ENCODE peak calls at places on chromosomes 13 and 19, in five cellular contexts. I is activated CD4-positive, alpha-beta T cell treated with anti-CD3 and anti-CD28 coated beads, Interleukin-2, amount 50 U/mL, for 4 hours; X is T1000; H is stimulated activated CD4-positive, alpha-beta T cell treated with anti-CD3 and anti-CD28 coated beads, Interleukin-4, amount 100 ng/mL, for 24 hours; O is AG10803. J is an unnamed sample.

GRCh38 chr13:95535243-95535642 is 17.3 kb upstream of the CLDN10 start:
- DNase-seq in O (peak), H (peak), X (no peak), I (no peak), J (no peak)

GRCh38 chr13:31043891-31044657 is 111.6 kb downstream of the TEX26 start:
- DNase-seq in I (peak), X (peak), H (peak), O (peak), J (peak)

GRCh38 chr19:46299004-46299509 is 2.2 kb downstream of the HIF3A start:
- DNase-seq in X (peak), I (no peak), O (peak), H (no peak), J (peak)

GRCh38 chr19:32896516-32897214 is 27.1 kb upstream of the SLC7A9 start:
- DNase-seq in X (no peak), H (no peak), O (peak), I (no peak), J (no peak)

GRCh38 chr19:35264281-35265125 is 4.3 kb upstream of the USF2 start:
- DNase-seq in I (no peak), O (no peak), X (no peak), H (no peak), J (peak)

GRCh38 chr13:55199132-55199531 is 1941.6 kb upstream of the PRR20A start:
- DNase-seq in I (no peak), X (no peak), O (no peak), H (no peak), J (no peak)

GRCh38 chr19:55488986-55489710 is 912 bp downstream of the SSC5D start:
- DNase-seq in H (no peak), O (peak), X (no peak), I (no peak), J (no peak)

GRCh38 chr13:74819549-74819948 is 662.4 kb downstream of the TBC1D4 start:
- DNase-seq in O (no peak), H (no peak), X (no peak), I (no peak), J (no peak)